ENCODE peak calls at places on chromosomes 12 and 14, in five cellular contexts. G is dorsolateral prefrontal cortex; Q is CD4-positive, alpha-beta memory T cell; F is endodermal cell; W is heart right ventricle. I is an unnamed sample.

GRCh38 chr12:101019193-101019592 is 190.8 kb downstream of the SLC5A8 start:
- DNase-seq in G (no peak), Q (no peak), F (no peak), W (no peak), I (no peak)

GRCh38 chr12:66237505-66238175 is 48.6 kb downstream of the IRAK3 start:
- DNase-seq in G (no peak), Q (no peak), F (no peak), W (no peak), I (no peak)

GRCh38 chr14:90336401-90336800 is 4.7 kb upstream of the NRDE2 start:
- DNase-seq in G (no peak), Q (no peak), F (no peak), W (no peak), I (no peak)

GRCh38 chr12:80567391-80567790 is 123.4 kb downstream of the PTPRQ start:
- DNase-seq in G (no peak), Q (no peak), F (no peak), W (no peak), I (no peak)

GRCh38 chr14:21987937-21988336 is 314.3 kb upstream of the OR4E1 start:
- DNase-seq in G (no peak), Q (no peak), F (peak), W (no peak), I (no peak)

GRCh38 chr14:76876076-76876475 is 49.9 kb downstream of the LRRC74A start:
- DNase-seq in G (peak), Q (no peak), F (peak), W (peak), I (no peak)

GRCh38 chr12:90953956-90954421 is 987 bp downstream of the CCER1 start:
- DNase-seq in G (no peak), Q (no peak), F (peak), W (no peak), I (no peak)

GRCh38 chr14:61477845-61478438 is 156.6 kb downstream of the PRKCH start:
- DNase-seq in G (peak), Q (peak), F (no peak), W (peak), I (peak)

GRCh38 chr14:89578048-89578619 is 161.1 kb upstream of the FOXN3 start:
- DNase-seq in G (no peak), Q (no peak), F (no peak), W (no peak), I (no peak)

GRCh38 chr12:22518067-22518719 is 26.1 kb downstream of the C2CD5 start:
- DNase-seq in G (no peak), Q (no peak), F (no peak), W (peak), I (no peak)

GRCh38 chr12:101854747-101855146 is 22.6 kb upstream of the DRAM1 start:
- DNase-seq in G (no peak), Q (no peak), F (no peak), W (no peak), I (no peak)

GRCh38 chr14:20866963-20867362 is 24.2 kb upstream of the RNASE3 start:
- DNase-seq in G (no peak), Q (no peak), F (peak), W (no peak), I (no peak)

GRCh38 chr12:12722351-12723146 is 5.4 kb downstream of the CDKN1B start:
- DNase-seq in G (no peak), Q (no peak), F (peak), W (no peak), I (no peak)

GRCh38 chr12:72133497-72134055 is 138.6 kb upstream of the TRHDE start:
- DNase-seq in G (no peak), Q (no peak), F (peak), W (no peak), I (no peak)

GRCh38 chr12:509494-509893 is 49.8 kb downstream of the B4GALNT3 start:
- DNase-seq in G (no peak), Q (no peak), F (peak), W (no peak), I (no peak)

GRCh38 chr12:127539499-127539898 is 727.5 kb upstream of the TMEM132C start:
- DNase-seq in G (no peak), Q (no peak), F (no peak), W (no peak), I (no peak)

GRCh38 chr14:100676089-100676685 is 50.5 kb upstream of the DLK1 start:
- DNase-seq in G (no peak), Q (no peak), F (no peak), W (no peak), I (no peak)

GRCh38 chr12:16281157-16281556 is 3.7 kb upstream of the SLC15A5 start:
- DNase-seq in G (no peak), Q (no peak), F (no peak), W (no peak), I (no peak)

GRCh38 chr14:68814376-68815287 is 21.8 kb upstream of the ZFP36L1 start:
- DNase-seq in G (no peak), Q (peak), F (peak), W (peak), I (no peak)
- H3K27ac ChIP-seq in G (peak), Q (peak), F (peak), W (peak), I (peak)

DNA sequence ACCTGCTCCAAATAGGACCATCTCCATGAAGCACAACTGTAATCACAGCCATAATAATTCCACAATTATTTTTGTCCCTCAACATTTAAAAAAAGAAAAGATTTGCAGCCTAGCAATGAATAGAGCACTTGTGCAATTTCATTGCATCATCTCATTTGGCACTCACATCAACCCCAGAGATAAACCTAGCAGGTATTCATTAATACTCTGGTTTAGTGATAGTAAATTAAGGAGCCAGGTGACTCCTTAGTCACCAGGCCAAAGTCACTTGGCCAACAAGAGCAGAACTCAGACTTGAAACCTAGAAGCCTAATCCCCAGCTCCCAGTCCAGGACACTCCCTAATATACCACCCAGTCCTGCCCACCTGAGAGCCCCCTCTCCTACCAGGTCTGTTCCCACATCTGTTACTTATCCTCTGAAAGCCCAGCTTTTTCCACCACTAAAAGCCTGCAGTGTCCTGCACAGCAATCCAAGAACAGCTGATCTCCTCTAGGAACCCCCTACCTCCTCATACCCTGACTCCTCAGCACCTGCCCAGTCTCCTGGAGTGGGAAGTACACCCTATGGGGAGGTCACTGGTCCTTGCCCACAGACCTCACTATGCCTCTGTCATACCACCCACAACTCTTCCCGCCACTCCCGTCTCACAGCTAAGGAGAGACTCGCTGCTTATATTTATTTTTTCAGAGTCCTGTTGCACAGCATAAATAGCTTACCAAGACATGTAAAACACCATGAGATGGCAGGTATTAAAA is 22.1 kb downstream of the OR10P1 start:
- DNase-seq in G (no peak), Q (no peak), F (peak), W (no peak), I (no peak)
- H3K27ac ChIP-seq in G (no peak), Q (no peak), F (no peak), W (peak), I (no peak)

GRCh38 chr12:106149096-106149784 is 10.5 kb upstream of the NUAK1 start:
- DNase-seq in G (peak), Q (no peak), F (peak), W (no peak), I (no peak)

GRCh38 chr12:106146987-106147386 is 8.2 kb upstream of the NUAK1 start:
- DNase-seq in G (no peak), Q (no peak), F (peak), W (no peak), I (no peak)

GRCh38 chr12:106144847-106145246 is 6.1 kb upstream of the NUAK1 start:
- DNase-seq in G (no peak), Q (no peak), F (peak), W (no peak), I (no peak)

GRCh38 chr12:106145539-106146447 is 7.0 kb upstream of the NUAK1 start:
- DNase-seq in G (no peak), Q (no peak), F (peak), W (peak), I (no peak)

DNA sequence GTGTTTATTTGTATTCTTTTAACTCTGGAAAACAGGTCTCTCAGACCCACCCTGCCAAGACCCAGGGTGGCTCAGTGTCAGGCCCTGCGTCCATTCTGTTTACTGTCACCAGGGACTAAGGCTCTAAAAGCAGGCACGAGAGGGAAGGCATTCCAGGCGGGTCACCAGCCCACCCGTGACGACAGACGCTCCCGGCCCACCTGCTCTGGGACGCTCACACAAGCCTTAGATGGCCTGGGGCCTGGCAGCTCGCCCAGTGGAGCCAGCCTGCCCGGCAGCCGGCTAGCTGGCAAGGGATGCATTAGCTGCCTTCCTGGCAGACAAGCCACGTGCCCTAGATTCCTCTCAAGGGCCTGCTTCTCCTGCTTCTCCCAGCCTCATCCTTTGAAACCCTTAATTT is 9.2 kb upstream of the NUAK1 start:
- DNase-seq in G (peak), Q (no peak), F (peak), W (peak), I (peak)
- H3K27ac ChIP-seq in G (peak), Q (no peak), F (no peak), W (peak), I (no peak)

DNA sequence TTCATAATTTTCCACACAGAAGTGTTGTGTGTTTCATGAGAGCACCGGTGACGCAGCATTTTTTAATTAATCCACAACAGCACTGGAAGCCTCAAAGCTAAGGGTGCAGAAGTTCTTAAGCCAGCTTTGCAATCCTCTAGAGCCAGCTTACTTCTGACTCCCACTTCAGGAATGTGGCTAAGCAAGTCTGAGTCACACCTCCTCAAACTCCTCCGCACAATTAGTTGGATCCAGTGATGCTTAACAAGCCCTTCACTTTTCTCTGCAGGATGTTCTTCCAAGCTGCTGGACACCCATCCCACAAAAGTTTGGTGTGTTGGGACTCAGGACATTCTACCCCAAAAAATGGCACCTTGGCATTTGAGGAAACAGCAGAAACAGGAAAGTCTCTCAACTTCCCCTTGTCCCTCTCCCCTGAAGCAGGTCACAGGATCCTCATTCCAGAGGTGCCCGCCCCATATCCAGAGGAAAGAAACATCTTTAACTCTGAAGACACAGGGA is 210.0 kb downstream of the PPM1H start:
- DNase-seq in G (no peak), Q (no peak), F (peak), W (no peak), I (no peak)
- H3K27ac ChIP-seq in G (no peak), Q (no peak), F (no peak), W (no peak), I (no peak)

DNA sequence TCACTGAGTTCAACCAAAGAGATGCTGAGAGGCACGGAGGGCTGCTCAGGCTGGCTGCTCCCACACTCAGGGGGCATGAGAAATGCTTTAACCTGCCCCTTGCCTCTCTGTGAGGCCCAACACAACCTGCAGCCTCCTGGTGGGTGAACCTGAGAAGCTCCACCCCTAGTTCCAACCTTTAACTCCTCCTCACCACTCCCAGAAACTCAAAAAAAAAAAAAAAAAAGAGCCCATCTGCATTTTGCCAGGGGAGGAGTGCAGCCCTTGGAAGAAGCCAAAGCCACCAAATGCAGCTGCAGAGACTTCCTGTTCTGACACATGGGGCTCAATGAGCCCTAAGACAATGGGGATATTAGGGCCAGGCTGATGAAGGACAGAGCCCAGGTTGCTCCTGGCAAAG is 8.9 kb downstream of the KRT4 start:
- DNase-seq in G (no peak), Q (no peak), F (peak), W (no peak), I (no peak)
- H3K27ac ChIP-seq in G (no peak), Q (no peak), F (no peak), W (no peak), I (no peak)

I was measured in aorta.